ENCODE peak calls at places on chromosomes 7 and 10, in six cellular contexts. X is fibroblast of the aortic adventitia; A is EL; O is uterus; C is activated CD8-positive, alpha-beta memory T cell treated with anti-CD3 and anti-CD28 coated beads, Interleukin-2, amount 50 U/mL, for 4 hours; S is GM23338. B is an unnamed sample.

GRCh38 chr10:95793401-95794045 is 37.6 kb downstream of the ENTPD1 start:
- DNase-seq in S (no peak), C (no peak), X (no peak), O (no peak), A (no peak), B (no peak)

GRCh38 chr10:127408115-127408710 is 140.9 kb upstream of the NPS start:
- DNase-seq in A (no peak), X (no peak), O (no peak), C (no peak), S (no peak), B (no peak)

GRCh38 chr10:75009426-75009825 is 102.0 kb upstream of the SAMD8 start:
- DNase-seq in X (no peak), O (no peak), S (no peak), C (no peak), A (no peak), B (no peak)

GRCh38 chr7:55133630-55134392 is 115.0 kb downstream of the EGFR start:
- DNase-seq in S (no peak), X (peak), A (peak), C (no peak), O (no peak), B (peak)

GRCh38 chr10:102287991-102288390 is 42.7 kb downstream of the GBF1 start:
- DNase-seq in O (no peak), C (no peak), S (no peak), A (no peak), X (no peak), B (no peak)

GRCh38 chr7:121278120-121279021 is 50.4 kb upstream of the WNT16 start:
- DNase-seq in A (peak), C (no peak), O (no peak), X (peak), S (peak), B (no peak)

GRCh38 chr10:32938554-32939061 is 19.4 kb downstream of the ITGB1 start:
- DNase-seq in C (no peak), S (peak), O (no peak), A (peak), X (no peak), B (peak)

GRCh38 chr10:33791295-33791694 is 456.8 kb upstream of the NRP1 start:
- DNase-seq in C (no peak), S (no peak), A (no peak), X (no peak), O (no peak), B (no peak)

GRCh38 chr7:101557978-101558741 is 70.9 kb downstream of the MYL10 start:
- DNase-seq in A (no peak), O (no peak), C (no peak), X (no peak), S (no peak), B (no peak)

GRCh38 chr7:156430109-156430508 is 210.5 kb upstream of the RNF32 start:
- DNase-seq in C (no peak), S (no peak), O (no peak), X (no peak), A (no peak), B (no peak)

GRCh38 chr7:156616269-156617202 is 24.0 kb upstream of the RNF32 start:
- DNase-seq in S (peak), O (no peak), C (no peak), A (no peak), X (no peak), B (no peak)

GRCh38 chr7:24930856-24931255 is 49.1 kb downstream of the OSBPL3 start:
- DNase-seq in O (no peak), X (no peak), C (no peak), S (no peak), A (no peak), B (no peak)

GRCh38 chr7:6376820-6377219 is 70.9 kb downstream of the DAGLB start:
- DNase-seq in S (peak), O (no peak), X (no peak), C (no peak), A (no peak), B (no peak)

GRCh38 chr10:123136806-123137642 is 1.3 kb downstream of the HMX3 start:
- DNase-seq in O (no peak), X (no peak), S (peak), A (peak), C (no peak), B (no peak)

GRCh38 chr10:12241810-12242529 is 46.0 kb downstream of the CDC123 start:
- DNase-seq in A (no peak), C (no peak), O (no peak), S (no peak), X (no peak), B (peak)

GRCh38 chr7:2459674-2460073 is 16.5 kb downstream of the GRIFIN start:
- DNase-seq in X (no peak), O (no peak), C (no peak), A (no peak), S (no peak), B (no peak)

GRCh38 chr7:27172823-27173411 is 1.2 kb downstream of the HOXA10 start:
- DNase-seq in O (peak), X (no peak), A (peak), S (peak), C (peak), B (no peak)

GRCh38 chr7:80150621-80151273 is 16.1 kb downstream of the GNAI1 start:
- DNase-seq in A (peak), O (no peak), X (no peak), S (no peak), C (no peak), B (no peak)

GRCh38 chr10:68371604-68372003 is 35.5 kb downstream of the RUFY2 start:
- DNase-seq in C (no peak), S (no peak), A (no peak), O (no peak), X (no peak), B (no peak)

GRCh38 chr7:152959610-152960009 is 200.1 kb downstream of the ACTR3B start:
- DNase-seq in A (no peak), O (no peak), C (no peak), S (peak), X (no peak), B (no peak)

GRCh38 chr10:102068216-102068615 is 3.1 kb downstream of the HPS6 start:
- DNase-seq in S (no peak), O (peak), C (no peak), A (no peak), X (peak), B (peak)

GRCh38 chr10:22461891-22462290 is 116.6 kb downstream of the SPAG6 start:
- DNase-seq in O (no peak), C (no peak), S (no peak), X (no peak), A (no peak), B (no peak)

GRCh38 chr10:74650613-74651012 is 175.8 kb upstream of the KAT6B start:
- DNase-seq in A (no peak), C (no peak), S (no peak), X (no peak), O (no peak), B (no peak)

GRCh38 chr10:23099079-23099478 is 3.7 kb downstream of the MSRB2 start:
- DNase-seq in A (no peak), C (no peak), X (no peak), O (no peak), S (no peak), B (no peak)

GRCh38 chr10:114010316-114010715 is 33.4 kb upstream of the ADRB1 start:
- DNase-seq in S (no peak), X (no peak), C (no peak), O (no peak), A (no peak), B (no peak)

GRCh38 chr7:54841772-54842707 is 83.0 kb upstream of the SEC61G start:
- DNase-seq in X (peak), S (peak), C (no peak), A (peak), O (no peak), B (no peak)

GRCh38 chr7:135710417-135711138 is 17.4 kb downstream of the SLC13A4 start:
- DNase-seq in O (no peak), A (no peak), X (no peak), S (peak), C (no peak), B (no peak)

GRCh38 chr7:50411333-50412028 is 38.7 kb downstream of the FIGNL1 start:
- DNase-seq in S (no peak), O (no peak), A (no peak), X (no peak), C (no peak), B (no peak)

GRCh38 chr10:43774234-43774769 is 125.6 kb upstream of the ZNF32 start:
- DNase-seq in S (no peak), X (no peak), O (no peak), A (no peak), C (no peak), B (no peak)

GRCh38 chr7:125857606-125858005 is 928.0 kb upstream of the POT1 start:
- DNase-seq in C (no peak), S (no peak), O (no peak), A (no peak), X (peak), B (no peak)

GRCh38 chr7:119935418-119936025 is 337.5 kb upstream of the KCND2 start:
- DNase-seq in A (peak), O (no peak), S (peak), C (no peak), X (peak), B (no peak)

GRCh38 chr10:128709975-128710794 is 584.0 kb upstream of the MKI67 start:
- DNase-seq in A (no peak), O (no peak), S (peak), C (no peak), X (no peak), B (no peak)

GRCh38 chr7:128321044-128321422 is 22.7 kb downstream of the RBM28 start:
- DNase-seq in X (no peak), C (no peak), A (no peak), S (no peak), O (no peak), B (no peak)

GRCh38 chr10:79483948-79484347 is 28.4 kb upstream of the EIF5AL1 start:
- DNase-seq in C (no peak), O (peak), X (peak), S (no peak), A (peak), B (peak)

GRCh38 chr7:140673063-140673769 is 471 bp downstream of the ADCK2 start:
- DNase-seq in O (peak), S (peak), C (peak), A (peak), X (no peak), B (peak)

B was measured in heart left ventricle.